ENCODE peak calls at places on chromosome 6, in seven cellular contexts. P is GM12878, B is K562, C is H1, W is HCT116, Z is HepG2, G is SK-N-SH. J is an unnamed sample.

GRCh38 chr6:72716916-72717315 is 95.1 kb downstream of the KCNQ5 start:
- DNase-seq in P (no peak), B (no peak), C (no peak), W (no peak), Z (no peak), G (no peak), J (no peak)

GRCh38 chr6:42224222-42225042 is 6.8 kb upstream of the MRPS10 start:
- DNase-seq in P (peak), B (no peak), C (no peak), W (peak), Z (peak), G (no peak), J (peak)

GRCh38 chr6:112199001-112199403 is 55.4 kb downstream of the LAMA4 start:
- DNase-seq in P (no peak), B (no peak), C (no peak), W (no peak), Z (no peak), G (peak), J (no peak)

GRCh38 chr6:41161851-41162552 is 914 bp downstream of the TREM2 start:
- DNase-seq in P (no peak), B (no peak), C (no peak), W (no peak), Z (no peak), G (no peak), J (no peak)

GRCh38 chr6:162379762-162380409 is 347.7 kb downstream of the PRKN start:
- DNase-seq in P (no peak), B (no peak), C (no peak), W (no peak), Z (no peak), G (no peak), J (no peak)

GRCh38 chr6:142297996-142298753 is 3.6 kb upstream of the ADGRG6 start:
- DNase-seq in P (no peak), B (no peak), C (no peak), W (no peak), Z (peak), G (no peak), J (no peak)

GRCh38 chr6:37366910-37367309 is 13.1 kb downstream of the RNF8 start:
- DNase-seq in P (no peak), B (no peak), C (no peak), W (no peak), Z (peak), G (no peak), J (no peak)

GRCh38 chr6:140140891-140141290 is 766.4 kb upstream of the CITED2 start:
- DNase-seq in P (no peak), B (no peak), C (no peak), W (no peak), Z (no peak), G (no peak), J (no peak)

GRCh38 chr6:55704421-55704820 is 125.4 kb upstream of the HMGCLL1 start:
- DNase-seq in P (no peak), B (no peak), C (no peak), W (no peak), Z (no peak), G (no peak), J (no peak)

GRCh38 chr6:155629652-155630051 is 174.0 kb upstream of the NOX3 start:
- DNase-seq in P (no peak), B (no peak), C (no peak), W (no peak), Z (no peak), G (no peak), J (no peak)

GRCh38 chr6:155638200-155638599 is 182.6 kb upstream of the NOX3 start:
- DNase-seq in P (no peak), B (no peak), C (no peak), W (no peak), Z (no peak), G (no peak), J (no peak)

GRCh38 chr6:155630085-155630484 is 174.4 kb upstream of the NOX3 start:
- DNase-seq in P (no peak), B (no peak), C (no peak), W (no peak), Z (no peak), G (no peak), J (no peak)

DNA sequence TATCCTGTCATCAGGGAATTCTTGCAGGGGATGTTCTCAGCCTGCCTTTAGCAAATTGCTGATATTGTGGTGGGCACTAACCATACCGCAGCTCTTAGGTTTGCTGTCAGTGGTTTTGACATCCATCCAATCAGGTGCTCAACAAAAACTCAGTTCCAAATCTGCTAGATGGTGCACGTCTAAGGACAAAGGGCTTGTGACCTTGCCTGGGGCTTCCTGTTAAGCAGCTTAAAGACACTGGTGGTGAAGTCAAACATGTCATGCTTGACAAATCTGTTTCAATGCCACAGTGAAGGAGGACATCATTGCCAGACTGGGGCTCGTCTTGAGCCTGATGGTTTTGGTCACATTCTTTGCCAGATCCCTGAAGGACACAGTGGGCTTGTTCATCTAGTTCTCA is 179.8 kb upstream of the NOX3 start:
- DNase-seq in P (no peak), B (no peak), C (no peak), W (no peak), Z (no peak), G (no peak), J (no peak)
- TF ChIP-seq JUND in P (no peak), B (no peak), C (no peak), W (no peak), Z (no peak), G (no peak), J (no peak)

GRCh38 chr6:33840064-33840926 is 36.5 kb upstream of the MLN start:
- DNase-seq in P (peak), B (peak), C (no peak), W (peak), Z (peak), G (no peak), J (peak)
- TF ChIP-seq JUND in P (no peak), B (peak), C (no peak), W (peak), Z (peak), G (peak), J (no peak)

GRCh38 chr6:119043783-119044182 is 34.7 kb downstream of the FAM184A start:
- DNase-seq in P (no peak), B (no peak), C (no peak), W (no peak), Z (no peak), G (no peak), J (no peak)

GRCh38 chr6:119040229-119040628 is 38.2 kb downstream of the FAM184A start:
- DNase-seq in P (no peak), B (no peak), C (no peak), W (no peak), Z (no peak), G (no peak), J (no peak)

GRCh38 chr6:119044263-119044662 is 34.2 kb downstream of the FAM184A start:
- DNase-seq in P (no peak), B (no peak), C (no peak), W (no peak), Z (no peak), G (no peak), J (no peak)

GRCh38 chr6:119040636-119041035 is 37.8 kb downstream of the FAM184A start:
- DNase-seq in P (no peak), B (no peak), C (no peak), W (no peak), Z (no peak), G (no peak), J (no peak)

GRCh38 chr6:119043265-119043664 is 35.2 kb downstream of the FAM184A start:
- DNase-seq in P (no peak), B (no peak), C (no peak), W (no peak), Z (no peak), G (no peak), J (no peak)
- TF ChIP-seq JUND in P (no peak), B (no peak), C (no peak), W (no peak), Z (no peak), G (no peak), J (no peak)

GRCh38 chr6:15602144-15602543 is 60.7 kb downstream of the DTNBP1 start:
- DNase-seq in P (no peak), B (peak), C (no peak), W (no peak), Z (no peak), G (no peak), J (no peak)
- TF ChIP-seq JUND in P (no peak), B (no peak), C (no peak), W (no peak), Z (no peak), G (no peak), J (no peak)

GRCh38 chr6:131999545-132000146 is 48.5 kb upstream of the CCN2 start:
- DNase-seq in P (no peak), B (no peak), C (no peak), W (no peak), Z (no peak), G (no peak), J (no peak)
- TF ChIP-seq JUND in P (no peak), B (no peak), C (no peak), W (no peak), Z (no peak), G (no peak), J (no peak)

GRCh38 chr6:157462956-157463742 is 82.2 kb downstream of the ZDHHC14 start:
- DNase-seq in P (no peak), B (no peak), C (no peak), W (no peak), Z (no peak), G (no peak), J (peak)
- TF ChIP-seq JUND in P (no peak), B (no peak), C (no peak), W (peak), Z (no peak), G (no peak), J (no peak)

GRCh38 chr6:165717732-165718465 is 54.9 kb upstream of the PDE10A start:
- DNase-seq in P (no peak), B (no peak), C (no peak), W (peak), Z (no peak), G (no peak), J (no peak)
- TF ChIP-seq JUND in P (no peak), B (no peak), C (no peak), W (no peak), Z (no peak), G (peak), J (no peak)

GRCh38 chr6:126172151-126172550 is 167.8 kb upstream of the CENPW start:
- DNase-seq in P (no peak), B (no peak), C (no peak), W (no peak), Z (no peak), G (no peak), J (no peak)

GRCh38 chr6:126174697-126175096 is 165.2 kb upstream of the CENPW start:
- DNase-seq in P (no peak), B (no peak), C (no peak), W (no peak), Z (no peak), G (no peak), J (no peak)

GRCh38 chr6:126167726-126168125 is 172.2 kb upstream of the CENPW start:
- DNase-seq in P (no peak), B (no peak), C (no peak), W (no peak), Z (no peak), G (no peak), J (no peak)

GRCh38 chr6:126170433-126170832 is 169.5 kb upstream of the CENPW start:
- DNase-seq in P (no peak), B (no peak), C (no peak), W (no peak), Z (no peak), G (no peak), J (no peak)

GRCh38 chr6:126170875-126171489 is 168.9 kb upstream of the CENPW start:
- DNase-seq in P (peak), B (peak), C (no peak), W (no peak), Z (peak), G (peak), J (peak)
- TF ChIP-seq JUND in P (no peak), B (no peak), C (no peak), W (no peak), Z (no peak), G (no peak), J (no peak)

DNA sequence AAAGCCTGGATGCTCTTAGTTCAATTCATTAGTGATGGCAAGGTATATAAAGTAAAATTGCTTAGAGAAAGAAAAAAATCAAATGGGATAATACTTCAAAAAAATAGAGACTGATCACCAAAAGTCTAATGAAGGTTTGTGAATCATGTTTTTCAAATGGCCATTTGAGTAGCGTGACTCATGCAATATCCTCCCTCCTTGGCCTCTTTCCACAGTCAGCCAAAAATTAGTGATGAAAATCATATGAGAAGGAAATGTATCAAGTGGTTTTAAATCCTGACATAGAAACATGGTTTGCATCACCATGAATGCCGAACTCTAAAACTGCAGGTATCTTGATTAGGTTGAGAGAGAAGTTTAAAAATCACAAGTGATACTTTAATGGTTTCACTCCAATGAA is 1.2 kb upstream of the COL19A1 start:
- DNase-seq in P (no peak), B (no peak), C (no peak), W (no peak), Z (no peak), G (no peak), J (no peak)
- TF ChIP-seq JUND in P (no peak), B (no peak), C (no peak), W (no peak), Z (no peak), G (peak), J (no peak)

GRCh38 chr6:116036885-116037284 is 23.8 kb downstream of the FRK start:
- DNase-seq in P (no peak), B (no peak), C (no peak), W (no peak), Z (no peak), G (no peak), J (no peak)
- TF ChIP-seq JUND in P (no peak), B (no peak), C (no peak), W (no peak), Z (no peak), G (no peak), J (no peak)

J was measured in T47D.